ENCODE peak calls at places on chromosomes 5 and 9, in eight cellular contexts. Z, I, O, S, J, D, E and N are unnamed samples.

GRCh38 chr5:7714119-7714518 is 136.8 kb downstream of the CFAP90 start:
- DNase-seq in D (no peak), Z (no peak), J (no peak), S (no peak), E (no peak), I (no peak), O (peak; percentile 48), N (no peak)

GRCh38 chr9:16217933-16218830 is 652.3 kb downstream of the BNC2 start:
- DNase-seq in E (no peak), S (no peak), J (no peak), O (no peak), Z (no peak), D (no peak), I (no peak), N (no peak)

GRCh38 chr9:124182741-124183140 is 75.0 kb upstream of the NEK6 start:
- DNase-seq in S (no peak), Z (no peak), I (no peak), J (peak; percentile 20), O (no peak), E (no peak), D (no peak), N (no peak)

GRCh38 chr5:102433473-102433872 is 65.3 kb downstream of the SLCO6A1 start:
- DNase-seq in O (no peak), J (no peak), E (no peak), D (no peak), S (no peak), I (no peak), Z (no peak), N (no peak)

GRCh38 chr5:43007246-43007910 is 32.7 kb downstream of the ANXA2R start:
- DNase-seq in O (peak; percentile 89), Z (peak; percentile 96), S (peak; percentile 62), E (peak; percentile 68), J (peak; percentile 96), I (peak; percentile 74), D (peak; percentile 74), N (peak; percentile 87)

GRCh38 chr9:34592895-34593601 is 3.5 kb upstream of the CNTFR start:
- DNase-seq in S (no peak), O (peak; percentile 12), Z (peak; percentile 33), E (no peak), J (no peak), I (no peak), D (no peak), N (no peak)

GRCh38 chr5:125408582-125409069 is 662.2 kb upstream of the ZNF608 start:
- DNase-seq in O (peak; percentile 88), I (peak; percentile 18), Z (peak; percentile 69), S (no peak), E (no peak), D (no peak), J (peak; percentile 68), N (peak; percentile 74)

GRCh38 chr9:14037331-14037730 is 276.6 kb downstream of the NFIB start:
- DNase-seq in D (no peak), Z (no peak), J (no peak), E (no peak), I (no peak), O (no peak), S (no peak), N (no peak)

GRCh38 chr9:114551750-114552685 is 35.6 kb upstream of the ATP6V1G1 start:
- DNase-seq in I (peak; percentile 97), S (no peak), E (no peak), D (no peak), J (no peak), Z (peak; percentile 91), O (peak; percentile 98), N (no peak)

GRCh38 chr5:95043234-95043633 is 241.7 kb downstream of the MCTP1 start:
- DNase-seq in S (no peak), J (no peak), Z (no peak), I (no peak), E (no peak), O (no peak), D (no peak), N (no peak)

GRCh38 chr5:125227333-125228075 is 481.1 kb upstream of the ZNF608 start:
- DNase-seq in J (no peak), E (no peak), D (no peak), O (peak; percentile 32), I (peak; percentile 1), Z (peak; percentile 42), S (no peak), N (peak; percentile 34)

GRCh38 chr5:78920604-78921003 is 64.5 kb downstream of the ARSB start:
- DNase-seq in J (no peak), O (peak; percentile 3), S (no peak), I (no peak), D (no peak), Z (peak; percentile 60), E (no peak), N (no peak)

GRCh38 chr5:147234825-147235635 is at the start of gene STK32A:
- DNase-seq in J (peak; percentile 58), I (no peak), Z (peak; percentile 20), O (peak; percentile 65), D (no peak), E (no peak), S (no peak), N (no peak)

GRCh38 chr9:10855847-10856246 is 243.0 kb upstream of the PTPRD start:
- DNase-seq in J (peak; percentile 61), Z (peak; percentile 23), S (no peak), I (no peak), O (peak; percentile 14), E (no peak), D (no peak), N (no peak)

GRCh38 chr9:72586388-72587160 is 65.2 kb downstream of the TMC1 start:
- DNase-seq in I (peak; percentile 51), O (peak; percentile 85), J (no peak), S (no peak), Z (peak; percentile 93), D (peak; percentile 12), E (peak; percentile 10), N (peak; percentile 37)

GRCh38 chr5:110726249-110727024 is at the start of gene TMEM232:
- DNase-seq in I (peak; percentile 21), S (peak; percentile 47), J (peak; percentile 84), D (peak; percentile 65), Z (peak; percentile 72), O (peak; percentile 90), E (peak; percentile 64), N (no peak)

GRCh38 chr9:98118640-98119601 is at the start of gene TRIM14:
- DNase-seq in D (peak; percentile 28), Z (peak; percentile 63), O (peak; percentile 62), J (peak; percentile 28), I (peak; percentile 83), S (no peak), E (peak; percentile 49), N (peak; percentile 80)

GRCh38 chr5:139676951-139677367 is 28.8 kb downstream of the CXXC5 start:
- DNase-seq in I (no peak), E (no peak), S (no peak), J (no peak), O (no peak), D (no peak), Z (no peak), N (no peak)

GRCh38 chr9:124964604-124965003 is 23.7 kb upstream of the GOLGA1 start:
- DNase-seq in J (no peak), D (no peak), Z (no peak), E (no peak), S (no peak), O (no peak), I (no peak), N (no peak)

GRCh38 chr9:134374301-134375010 is 48.2 kb downstream of the RXRA start:
- DNase-seq in J (no peak), E (no peak), D (no peak), Z (no peak), S (no peak), I (no peak), O (no peak), N (no peak)

GRCh38 chr5:74684900-74685851 is at the start of gene HEXB:
- DNase-seq in J (peak; percentile 76), E (peak; percentile 80), Z (peak; percentile 84), I (peak; percentile 87), O (peak; percentile 75), S (peak; percentile 80), D (peak; percentile 78), N (peak; percentile 86)

GRCh38 chr5:142275496-142275895 is 49.3 kb downstream of the SPRY4 start:
- DNase-seq in J (no peak), I (no peak), O (peak; percentile 40), S (no peak), Z (no peak), D (no peak), E (no peak), N (no peak)

GRCh38 chr9:136193891-136194279 is 11.0 kb downstream of the LHX3 start:
- DNase-seq in E (no peak), S (no peak), I (no peak), J (no peak), Z (no peak), O (no peak), D (no peak), N (no peak)

GRCh38 chr9:131625848-131626670 is 80.7 kb downstream of the PRRT1B start:
- DNase-seq in S (no peak), D (peak; percentile 16), O (no peak), E (no peak), I (no peak), Z (no peak), J (no peak), N (no peak)